ENCODE peak calls at places on chromosomes 16 and 17, in eight cellular contexts. R, P, F, N, U, M, V and K are unnamed samples.

GRCh38 chr16:86510465-86511261 is at the start of gene FOXF1:
- DNase-seq in P (peak), N (no peak), M (no peak), V (no peak), F (no peak), U (no peak), R (no peak), K (no peak)

GRCh38 chr17:8696951-8697745 is 47.5 kb downstream of the CCDC42 start:
- DNase-seq in M (no peak), F (peak), N (no peak), V (peak), R (no peak), P (peak), U (no peak), K (no peak)

GRCh38 chr17:78241277-78242023 is 10.0 kb downstream of the TMEM235 start:
- DNase-seq in M (peak), V (no peak), F (no peak), P (peak), U (peak), N (no peak), R (no peak), K (peak)

GRCh38 chr16:67115649-67116048 is 5.9 kb downstream of the PHAF1 start:
- DNase-seq in P (peak), M (no peak), F (no peak), R (peak), U (no peak), V (peak), N (no peak), K (no peak)

GRCh38 chr16:66523861-66524354 is 26.0 kb downstream of the TK2 start:
- DNase-seq in V (peak), R (no peak), U (no peak), P (no peak), M (no peak), N (no peak), F (no peak), K (no peak)

GRCh38 chr17:21463779-21464407 is 87.7 kb downstream of the KCNJ12 start:
- DNase-seq in N (no peak), V (no peak), R (no peak), U (no peak), F (no peak), P (no peak), M (no peak), K (no peak)

GRCh38 chr16:19071811-19072777 is 4.7 kb downstream of the COQ7 start:
- DNase-seq in N (peak), M (peak), V (no peak), U (peak), P (no peak), R (peak), F (peak), K (no peak)

GRCh38 chr17:76569607-76570279 is 15.9 kb downstream of the ST6GALNAC2 start:
- DNase-seq in N (peak), V (no peak), U (peak), P (no peak), F (peak), R (no peak), M (peak), K (no peak)

GRCh38 chr17:81309140-81309858 is 14.2 kb upstream of the SLC38A10 start:
- DNase-seq in R (peak), F (peak), N (peak), V (peak), M (peak), P (no peak), U (peak), K (no peak)

GRCh38 chr16:8590161-8590688 is at the start of gene TMEM114:
- DNase-seq in V (no peak), R (no peak), P (no peak), U (no peak), N (no peak), M (no peak), F (no peak), K (no peak)

GRCh38 chr16:51549836-51550235 is 398.8 kb upstream of the SALL1 start:
- DNase-seq in N (no peak), M (no peak), F (no peak), U (no peak), R (no peak), P (no peak), V (no peak), K (no peak)

GRCh38 chr17:17545031-17545820 is 46.3 kb downstream of the PEMT start:
- DNase-seq in N (peak), P (no peak), M (no peak), F (no peak), R (no peak), U (no peak), V (no peak), K (no peak)

GRCh38 chr16:7313170-7313569 is 19.5 kb upstream of the RBFOX1 start:
- DNase-seq in R (no peak), U (no peak), M (no peak), P (no peak), F (no peak), N (peak), V (no peak), K (no peak)

GRCh38 chr16:57537596-57538234 is 1.3 kb upstream of the CCDC102A start:
- DNase-seq in N (no peak), P (no peak), R (no peak), V (peak), U (no peak), F (no peak), M (no peak), K (no peak)

GRCh38 chr16:86888240-86889044 is 310.1 kb downstream of the FOXL1 start:
- DNase-seq in R (no peak), M (no peak), V (no peak), F (no peak), U (no peak), P (no peak), N (no peak), K (no peak)

GRCh38 chr17:1947229-1947742 is 77.8 kb downstream of the RTN4RL1 start:
- DNase-seq in P (no peak), R (no peak), N (no peak), F (no peak), V (no peak), M (no peak), U (no peak), K (no peak)

GRCh38 chr16:86575754-86576557 is 2.4 kb upstream of the FOXL1 start:
- DNase-seq in F (peak), R (no peak), N (peak), U (no peak), M (no peak), P (peak), V (peak), K (peak)

GRCh38 chr17:12256380-12256995 is 235.8 kb downstream of the MAP2K4 start:
- DNase-seq in M (peak), V (no peak), N (peak), U (no peak), F (peak), R (no peak), P (peak), K (no peak)

GRCh38 chr17:17052462-17053221 is 10.4 kb downstream of the MPRIP start:
- DNase-seq in P (no peak), V (peak), U (no peak), N (no peak), M (no peak), F (no peak), R (peak), K (no peak)

GRCh38 chr17:7654832-7655540 is 4.3 kb downstream of the ATP1B2 start:
- DNase-seq in N (no peak), U (no peak), F (no peak), P (no peak), V (no peak), R (no peak), M (no peak), K (peak)

GRCh38 chr17:78828470-78829185 is 12.0 kb downstream of the USP36 start:
- DNase-seq in P (peak), V (peak), N (no peak), M (no peak), U (no peak), R (no peak), F (no peak), K (no peak)

GRCh38 chr17:68324654-68325336 is 33.5 kb downstream of the ARSG start:
- DNase-seq in F (no peak), P (no peak), N (no peak), V (no peak), M (no peak), R (no peak), U (no peak), K (no peak)

GRCh38 chr16:81831722-81832126 is 52.6 kb downstream of the PLCG2 start:
- DNase-seq in F (peak), V (peak), P (no peak), U (peak), N (peak), M (no peak), R (no peak), K (no peak)

GRCh38 chr16:729768-730665 is 3.1 kb downstream of the HAGHL start:
- DNase-seq in P (no peak), U (no peak), R (peak), V (no peak), N (no peak), M (no peak), F (no peak), K (no peak)

GRCh38 chr16:70746708-70747424 is 54.1 kb downstream of the VAC14 start:
- DNase-seq in R (peak), P (peak), V (peak), M (no peak), N (peak), F (peak), U (no peak), K (no peak)

GRCh38 chr17:29760279-29760721 is 137.6 kb upstream of the CORO6 start:
- DNase-seq in P (no peak), V (no peak), M (no peak), F (no peak), N (no peak), R (no peak), U (no peak), K (no peak)

GRCh38 chr16:20811889-20812439 is 5.6 kb downstream of the REXO5 start:
- DNase-seq in P (no peak), U (no peak), N (no peak), F (no peak), V (no peak), M (no peak), R (no peak), K (no peak)

GRCh38 chr17:59165933-59166342 is 10.4 kb downstream of the PRR11 start:
- DNase-seq in R (no peak), M (peak), U (peak), N (peak), P (no peak), F (peak), V (no peak), K (no peak)

GRCh38 chr16:89113152-89113547 is 19.5 kb downstream of the ACSF3 start:
- DNase-seq in R (no peak), V (peak), N (no peak), P (no peak), M (no peak), U (no peak), F (no peak), K (no peak)

GRCh38 chr17:65334391-65334790 is 197.2 kb downstream of the RGS9 start:
- DNase-seq in P (no peak), F (no peak), V (no peak), R (no peak), M (no peak), U (no peak), N (no peak), K (no peak)